ENCODE peak calls at places on chromosomes 16 and 17, in eight cellular contexts. One of them, this sample, is unnamed.
A peak's percentile ranks its signal among the peaks of the same experiment; 100 is the strongest.

GRCh38 chr17:49589556-49589885 is 13.8 kb downstream of the NXPH3 start:
- DNase-seq in activated T-helper 2 cell treated with anti-CD3 and anti-CD28 coated beads, Interferon-gamma antibody, Interleukin-2, Interleukin-4, amounts not matched to agents 10 μg/mL and 5 μg/mL and 100 μg/mL, durations not matched to agents 14 hours and 24 hours and 36 hours: no peak
- DNase-seq in NCI-H510A treated with DMSO at 0.1 percent for 48 hours: no peak
- DNase-seq in iPS-NIHi11: no peak
- DNase-seq in islet precursor cell: no peak
- DNase-seq in KBM-7: no peak
- DNase-seq in thyroid gland: no peak
- DNase-seq in stimulated activated CD4-positive, alpha-beta T cell treated with anti-CD3 and anti-CD28 coated beads, Interleukin-4, amount 100 ng/mL, for 24 hours: no peak
- DNase-seq in this sample: no peak

GRCh38 chr16:46947900-46948547 is 25.4 kb downstream of the DNAJA2 start:
- DNase-seq in activated T-helper 2 cell treated with anti-CD3 and anti-CD28 coated beads, Interferon-gamma antibody, Interleukin-2, Interleukin-4, amounts not matched to agents 10 μg/mL and 5 μg/mL and 100 μg/mL, durations not matched to agents 14 hours and 24 hours and 36 hours: no peak
- DNase-seq in NCI-H510A treated with DMSO at 0.1 percent for 48 hours: peak; percentile 21
- DNase-seq in iPS-NIHi11: peak; percentile 46
- DNase-seq in islet precursor cell: no peak
- DNase-seq in KBM-7: peak; percentile 76
- DNase-seq in thyroid gland: peak; percentile 7
- DNase-seq in stimulated activated CD4-positive, alpha-beta T cell treated with anti-CD3 and anti-CD28 coated beads, Interleukin-4, amount 100 ng/mL, for 24 hours: peak; percentile 49
- DNase-seq in this sample: peak; percentile 60

GRCh38 chr17:77831497-77832179 is 126.9 kb upstream of the TNRC6C start:
- DNase-seq in activated T-helper 2 cell treated with anti-CD3 and anti-CD28 coated beads, Interferon-gamma antibody, Interleukin-2, Interleukin-4, amounts not matched to agents 10 μg/mL and 5 μg/mL and 100 μg/mL, durations not matched to agents 14 hours and 24 hours and 36 hours: no peak
- DNase-seq in NCI-H510A treated with DMSO at 0.1 percent for 48 hours: no peak
- DNase-seq in iPS-NIHi11: no peak
- DNase-seq in islet precursor cell: peak; percentile 71
- DNase-seq in KBM-7: no peak
- DNase-seq in thyroid gland: no peak
- DNase-seq in stimulated activated CD4-positive, alpha-beta T cell treated with anti-CD3 and anti-CD28 coated beads, Interleukin-4, amount 100 ng/mL, for 24 hours: no peak
- DNase-seq in this sample: no peak

GRCh38 chr16:49457196-49457595 is 83.6 kb downstream of the C16orf78 start:
- DNase-seq in activated T-helper 2 cell treated with anti-CD3 and anti-CD28 coated beads, Interferon-gamma antibody, Interleukin-2, Interleukin-4, amounts not matched to agents 10 μg/mL and 5 μg/mL and 100 μg/mL, durations not matched to agents 14 hours and 24 hours and 36 hours: no peak
- DNase-seq in NCI-H510A treated with DMSO at 0.1 percent for 48 hours: no peak
- DNase-seq in iPS-NIHi11: no peak
- DNase-seq in islet precursor cell: peak; percentile 35
- DNase-seq in KBM-7: no peak
- DNase-seq in thyroid gland: no peak
- DNase-seq in stimulated activated CD4-positive, alpha-beta T cell treated with anti-CD3 and anti-CD28 coated beads, Interleukin-4, amount 100 ng/mL, for 24 hours: no peak
- DNase-seq in this sample: no peak

GRCh38 chr17:45895304-45895968 is 1.1 kb downstream of the MAPT start:
- DNase-seq in activated T-helper 2 cell treated with anti-CD3 and anti-CD28 coated beads, Interferon-gamma antibody, Interleukin-2, Interleukin-4, amounts not matched to agents 10 μg/mL and 5 μg/mL and 100 μg/mL, durations not matched to agents 14 hours and 24 hours and 36 hours: peak; percentile 10
- DNase-seq in NCI-H510A treated with DMSO at 0.1 percent for 48 hours: peak; percentile 12
- DNase-seq in iPS-NIHi11: peak; percentile 56
- DNase-seq in islet precursor cell: no peak
- DNase-seq in KBM-7: no peak
- DNase-seq in thyroid gland: peak; percentile 7
- DNase-seq in stimulated activated CD4-positive, alpha-beta T cell treated with anti-CD3 and anti-CD28 coated beads, Interleukin-4, amount 100 ng/mL, for 24 hours: peak; percentile 10
- DNase-seq in this sample: no peak

GRCh38 chr17:76695059-76695892 is 15.5 kb downstream of the MXRA7 start:
- DNase-seq in activated T-helper 2 cell treated with anti-CD3 and anti-CD28 coated beads, Interferon-gamma antibody, Interleukin-2, Interleukin-4, amounts not matched to agents 10 μg/mL and 5 μg/mL and 100 μg/mL, durations not matched to agents 14 hours and 24 hours and 36 hours: no peak
- DNase-seq in NCI-H510A treated with DMSO at 0.1 percent for 48 hours: no peak
- DNase-seq in iPS-NIHi11: no peak
- DNase-seq in islet precursor cell: no peak
- DNase-seq in KBM-7: no peak
- DNase-seq in thyroid gland: no peak
- DNase-seq in stimulated activated CD4-positive, alpha-beta T cell treated with anti-CD3 and anti-CD28 coated beads, Interleukin-4, amount 100 ng/mL, for 24 hours: no peak
- DNase-seq in this sample: no peak

GRCh38 chr16:81797443-81797842 is 18.4 kb downstream of the PLCG2 start:
- DNase-seq in activated T-helper 2 cell treated with anti-CD3 and anti-CD28 coated beads, Interferon-gamma antibody, Interleukin-2, Interleukin-4, amounts not matched to agents 10 μg/mL and 5 μg/mL and 100 μg/mL, durations not matched to agents 14 hours and 24 hours and 36 hours: no peak
- DNase-seq in NCI-H510A treated with DMSO at 0.1 percent for 48 hours: no peak
- DNase-seq in iPS-NIHi11: no peak
- DNase-seq in islet precursor cell: no peak
- DNase-seq in KBM-7: peak; percentile 74
- DNase-seq in thyroid gland: no peak
- DNase-seq in stimulated activated CD4-positive, alpha-beta T cell treated with anti-CD3 and anti-CD28 coated beads, Interleukin-4, amount 100 ng/mL, for 24 hours: no peak
- DNase-seq in this sample: peak; percentile 31

GRCh38 chr16:11734653-11735043 is 8.0 kb downstream of the TXNDC11 start:
- DNase-seq in activated T-helper 2 cell treated with anti-CD3 and anti-CD28 coated beads, Interferon-gamma antibody, Interleukin-2, Interleukin-4, amounts not matched to agents 10 μg/mL and 5 μg/mL and 100 μg/mL, durations not matched to agents 14 hours and 24 hours and 36 hours: no peak
- DNase-seq in NCI-H510A treated with DMSO at 0.1 percent for 48 hours: no peak
- DNase-seq in iPS-NIHi11: no peak
- DNase-seq in islet precursor cell: no peak
- DNase-seq in KBM-7: no peak
- DNase-seq in thyroid gland: no peak
- DNase-seq in stimulated activated CD4-positive, alpha-beta T cell treated with anti-CD3 and anti-CD28 coated beads, Interleukin-4, amount 100 ng/mL, for 24 hours: no peak
- DNase-seq in this sample: no peak

GRCh38 chr17:79831367-79832210 is 7.7 kb downstream of the CBX4 start:
- DNase-seq in activated T-helper 2 cell treated with anti-CD3 and anti-CD28 coated beads, Interferon-gamma antibody, Interleukin-2, Interleukin-4, amounts not matched to agents 10 μg/mL and 5 μg/mL and 100 μg/mL, durations not matched to agents 14 hours and 24 hours and 36 hours: no peak
- DNase-seq in NCI-H510A treated with DMSO at 0.1 percent for 48 hours: no peak
- DNase-seq in iPS-NIHi11: peak; percentile 49
- DNase-seq in islet precursor cell: peak; percentile 72
- DNase-seq in KBM-7: no peak
- DNase-seq in thyroid gland: peak; percentile 89
- DNase-seq in stimulated activated CD4-positive, alpha-beta T cell treated with anti-CD3 and anti-CD28 coated beads, Interleukin-4, amount 100 ng/mL, for 24 hours: no peak
- DNase-seq in this sample: no peak

GRCh38 chr16:3542601-3543373 is 34.4 kb downstream of the NLRC3 start:
- DNase-seq in activated T-helper 2 cell treated with anti-CD3 and anti-CD28 coated beads, Interferon-gamma antibody, Interleukin-2, Interleukin-4, amounts not matched to agents 10 μg/mL and 5 μg/mL and 100 μg/mL, durations not matched to agents 14 hours and 24 hours and 36 hours: no peak
- DNase-seq in NCI-H510A treated with DMSO at 0.1 percent for 48 hours: no peak
- DNase-seq in iPS-NIHi11: no peak
- DNase-seq in islet precursor cell: no peak
- DNase-seq in KBM-7: no peak
- DNase-seq in thyroid gland: no peak
- DNase-seq in stimulated activated CD4-positive, alpha-beta T cell treated with anti-CD3 and anti-CD28 coated beads, Interleukin-4, amount 100 ng/mL, for 24 hours: no peak
- DNase-seq in this sample: no peak

GRCh38 chr17:5552841-5553240 is 31.5 kb downstream of the NLRP1 start:
- DNase-seq in activated T-helper 2 cell treated with anti-CD3 and anti-CD28 coated beads, Interferon-gamma antibody, Interleukin-2, Interleukin-4, amounts not matched to agents 10 μg/mL and 5 μg/mL and 100 μg/mL, durations not matched to agents 14 hours and 24 hours and 36 hours: no peak
- DNase-seq in NCI-H510A treated with DMSO at 0.1 percent for 48 hours: no peak
- DNase-seq in iPS-NIHi11: no peak
- DNase-seq in islet precursor cell: no peak
- DNase-seq in KBM-7: no peak
- DNase-seq in thyroid gland: no peak
- DNase-seq in stimulated activated CD4-positive, alpha-beta T cell treated with anti-CD3 and anti-CD28 coated beads, Interleukin-4, amount 100 ng/mL, for 24 hours: no peak
- DNase-seq in this sample: peak; percentile 1

GRCh38 chr16:87569601-87570559 is 32.4 kb upstream of the JPH3 start:
- DNase-seq in activated T-helper 2 cell treated with anti-CD3 and anti-CD28 coated beads, Interferon-gamma antibody, Interleukin-2, Interleukin-4, amounts not matched to agents 10 μg/mL and 5 μg/mL and 100 μg/mL, durations not matched to agents 14 hours and 24 hours and 36 hours: no peak
- DNase-seq in NCI-H510A treated with DMSO at 0.1 percent for 48 hours: no peak
- DNase-seq in iPS-NIHi11: no peak
- DNase-seq in islet precursor cell: no peak
- DNase-seq in KBM-7: no peak
- DNase-seq in thyroid gland: no peak
- DNase-seq in stimulated activated CD4-positive, alpha-beta T cell treated with anti-CD3 and anti-CD28 coated beads, Interleukin-4, amount 100 ng/mL, for 24 hours: no peak
- DNase-seq in this sample: no peak

GRCh38 chr17:5608696-5609095 is 24.4 kb upstream of the NLRP1 start:
- DNase-seq in activated T-helper 2 cell treated with anti-CD3 and anti-CD28 coated beads, Interferon-gamma antibody, Interleukin-2, Interleukin-4, amounts not matched to agents 10 μg/mL and 5 μg/mL and 100 μg/mL, durations not matched to agents 14 hours and 24 hours and 36 hours: no peak
- DNase-seq in NCI-H510A treated with DMSO at 0.1 percent for 48 hours: no peak
- DNase-seq in iPS-NIHi11: no peak
- DNase-seq in islet precursor cell: no peak
- DNase-seq in KBM-7: no peak
- DNase-seq in thyroid gland: no peak
- DNase-seq in stimulated activated CD4-positive, alpha-beta T cell treated with anti-CD3 and anti-CD28 coated beads, Interleukin-4, amount 100 ng/mL, for 24 hours: no peak
- DNase-seq in this sample: no peak

GRCh38 chr16:88691924-88692560 is 5.7 kb upstream of the SNAI3 start:
- DNase-seq in activated T-helper 2 cell treated with anti-CD3 and anti-CD28 coated beads, Interferon-gamma antibody, Interleukin-2, Interleukin-4, amounts not matched to agents 10 μg/mL and 5 μg/mL and 100 μg/mL, durations not matched to agents 14 hours and 24 hours and 36 hours: peak; percentile 36
- DNase-seq in NCI-H510A treated with DMSO at 0.1 percent for 48 hours: no peak
- DNase-seq in iPS-NIHi11: no peak
- DNase-seq in islet precursor cell: no peak
- DNase-seq in KBM-7: peak; percentile 89
- DNase-seq in thyroid gland: no peak
- DNase-seq in stimulated activated CD4-positive, alpha-beta T cell treated with anti-CD3 and anti-CD28 coated beads, Interleukin-4, amount 100 ng/mL, for 24 hours: no peak
- DNase-seq in this sample: peak; percentile 62

GRCh38 chr17:73571524-73572130 is 72.6 kb downstream of the SDK2 start:
- DNase-seq in activated T-helper 2 cell treated with anti-CD3 and anti-CD28 coated beads, Interferon-gamma antibody, Interleukin-2, Interleukin-4, amounts not matched to agents 10 μg/mL and 5 μg/mL and 100 μg/mL, durations not matched to agents 14 hours and 24 hours and 36 hours: no peak
- DNase-seq in NCI-H510A treated with DMSO at 0.1 percent for 48 hours: no peak
- DNase-seq in iPS-NIHi11: no peak
- DNase-seq in islet precursor cell: no peak
- DNase-seq in KBM-7: no peak
- DNase-seq in thyroid gland: no peak
- DNase-seq in stimulated activated CD4-positive, alpha-beta T cell treated with anti-CD3 and anti-CD28 coated beads, Interleukin-4, amount 100 ng/mL, for 24 hours: no peak
- DNase-seq in this sample: no peak

GRCh38 chr16:9048302-9048700 is 43.1 kb upstream of the HAPSTR1 start:
- DNase-seq in activated T-helper 2 cell treated with anti-CD3 and anti-CD28 coated beads, Interferon-gamma antibody, Interleukin-2, Interleukin-4, amounts not matched to agents 10 μg/mL and 5 μg/mL and 100 μg/mL, durations not matched to agents 14 hours and 24 hours and 36 hours: no peak
- DNase-seq in NCI-H510A treated with DMSO at 0.1 percent for 48 hours: no peak
- DNase-seq in iPS-NIHi11: no peak
- DNase-seq in islet precursor cell: peak; percentile 57
- DNase-seq in KBM-7: no peak
- DNase-seq in thyroid gland: no peak
- DNase-seq in stimulated activated CD4-positive, alpha-beta T cell treated with anti-CD3 and anti-CD28 coated beads, Interleukin-4, amount 100 ng/mL, for 24 hours: no peak
- DNase-seq in this sample: no peak

GRCh38 chr17:36829676-36830075 is 107.6 kb upstream of the LHX1 start:
- DNase-seq in activated T-helper 2 cell treated with anti-CD3 and anti-CD28 coated beads, Interferon-gamma antibody, Interleukin-2, Interleukin-4, amounts not matched to agents 10 μg/mL and 5 μg/mL and 100 μg/mL, durations not matched to agents 14 hours and 24 hours and 36 hours: no peak
- DNase-seq in NCI-H510A treated with DMSO at 0.1 percent for 48 hours: no peak
- DNase-seq in iPS-NIHi11: no peak
- DNase-seq in islet precursor cell: no peak
- DNase-seq in KBM-7: no peak
- DNase-seq in thyroid gland: no peak
- DNase-seq in stimulated activated CD4-positive, alpha-beta T cell treated with anti-CD3 and anti-CD28 coated beads, Interleukin-4, amount 100 ng/mL, for 24 hours: no peak
- DNase-seq in this sample: no peak

GRCh38 chr17:296906-297690 is 55.5 kb downstream of the RPH3AL start:
- DNase-seq in activated T-helper 2 cell treated with anti-CD3 and anti-CD28 coated beads, Interferon-gamma antibody, Interleukin-2, Interleukin-4, amounts not matched to agents 10 μg/mL and 5 μg/mL and 100 μg/mL, durations not matched to agents 14 hours and 24 hours and 36 hours: no peak
- DNase-seq in NCI-H510A treated with DMSO at 0.1 percent for 48 hours: no peak
- DNase-seq in iPS-NIHi11: no peak
- DNase-seq in islet precursor cell: no peak
- DNase-seq in KBM-7: no peak
- DNase-seq in thyroid gland: no peak
- DNase-seq in stimulated activated CD4-positive, alpha-beta T cell treated with anti-CD3 and anti-CD28 coated beads, Interleukin-4, amount 100 ng/mL, for 24 hours: no peak
- DNase-seq in this sample: no peak

GRCh38 chr17:39564201-39564828 is 43.4 kb downstream of the NEUROD2 start:
- DNase-seq in activated T-helper 2 cell treated with anti-CD3 and anti-CD28 coated beads, Interferon-gamma antibody, Interleukin-2, Interleukin-4, amounts not matched to agents 10 μg/mL and 5 μg/mL and 100 μg/mL, durations not matched to agents 14 hours and 24 hours and 36 hours: no peak
- DNase-seq in NCI-H510A treated with DMSO at 0.1 percent for 48 hours: peak; percentile 20
- DNase-seq in iPS-NIHi11: peak; percentile 88
- DNase-seq in islet precursor cell: peak; percentile 85
- DNase-seq in KBM-7: no peak
- DNase-seq in thyroid gland: no peak
- DNase-seq in stimulated activated CD4-positive, alpha-beta T cell treated with anti-CD3 and anti-CD28 coated beads, Interleukin-4, amount 100 ng/mL, for 24 hours: no peak
- DNase-seq in this sample: no peak

GRCh38 chr17:10698116-10698818 is 873 bp downstream of the ADPRM start:
- DNase-seq in activated T-helper 2 cell treated with anti-CD3 and anti-CD28 coated beads, Interferon-gamma antibody, Interleukin-2, Interleukin-4, amounts not matched to agents 10 μg/mL and 5 μg/mL and 100 μg/mL, durations not matched to agents 14 hours and 24 hours and 36 hours: no peak
- DNase-seq in NCI-H510A treated with DMSO at 0.1 percent for 48 hours: no peak
- DNase-seq in iPS-NIHi11: no peak
- DNase-seq in islet precursor cell: no peak
- DNase-seq in KBM-7: peak; percentile 18
- DNase-seq in thyroid gland: peak; percentile 14
- DNase-seq in stimulated activated CD4-positive, alpha-beta T cell treated with anti-CD3 and anti-CD28 coated beads, Interleukin-4, amount 100 ng/mL, for 24 hours: no peak
- DNase-seq in this sample: peak; percentile 25

GRCh38 chr16:30527635-30528178 is 1.3 kb upstream of the ZNF768 start:
- DNase-seq in activated T-helper 2 cell treated with anti-CD3 and anti-CD28 coated beads, Interferon-gamma antibody, Interleukin-2, Interleukin-4, amounts not matched to agents 10 μg/mL and 5 μg/mL and 100 μg/mL, durations not matched to agents 14 hours and 24 hours and 36 hours: no peak
- DNase-seq in NCI-H510A treated with DMSO at 0.1 percent for 48 hours: peak; percentile 89
- DNase-seq in iPS-NIHi11: no peak
- DNase-seq in islet precursor cell: peak; percentile 91
- DNase-seq in KBM-7: peak; percentile 81
- DNase-seq in thyroid gland: peak; percentile 33
- DNase-seq in stimulated activated CD4-positive, alpha-beta T cell treated with anti-CD3 and anti-CD28 coated beads, Interleukin-4, amount 100 ng/mL, for 24 hours: no peak
- DNase-seq in this sample: no peak

GRCh38 chr16:3546990-3547682 is 30.1 kb downstream of the NLRC3 start:
- DNase-seq in activated T-helper 2 cell treated with anti-CD3 and anti-CD28 coated beads, Interferon-gamma antibody, Interleukin-2, Interleukin-4, amounts not matched to agents 10 μg/mL and 5 μg/mL and 100 μg/mL, durations not matched to agents 14 hours and 24 hours and 36 hours: no peak
- DNase-seq in NCI-H510A treated with DMSO at 0.1 percent for 48 hours: no peak
- DNase-seq in iPS-NIHi11: no peak
- DNase-seq in islet precursor cell: no peak
- DNase-seq in KBM-7: no peak
- DNase-seq in thyroid gland: no peak
- DNase-seq in stimulated activated CD4-positive, alpha-beta T cell treated with anti-CD3 and anti-CD28 coated beads, Interleukin-4, amount 100 ng/mL, for 24 hours: no peak
- DNase-seq in this sample: no peak

GRCh38 chr16:65698943-65699342 is 577.1 kb upstream of the CDH11 start:
- DNase-seq in activated T-helper 2 cell treated with anti-CD3 and anti-CD28 coated beads, Interferon-gamma antibody, Interleukin-2, Interleukin-4, amounts not matched to agents 10 μg/mL and 5 μg/mL and 100 μg/mL, durations not matched to agents 14 hours and 24 hours and 36 hours: no peak
- DNase-seq in NCI-H510A treated with DMSO at 0.1 percent for 48 hours: no peak
- DNase-seq in iPS-NIHi11: no peak
- DNase-seq in islet precursor cell: no peak
- DNase-seq in KBM-7: no peak
- DNase-seq in thyroid gland: no peak
- DNase-seq in stimulated activated CD4-positive, alpha-beta T cell treated with anti-CD3 and anti-CD28 coated beads, Interleukin-4, amount 100 ng/mL, for 24 hours: no peak
- DNase-seq in this sample: no peak

GRCh38 chr16:75806487-75806886 is 80.2 kb upstream of the CPHXL start:
- DNase-seq in activated T-helper 2 cell treated with anti-CD3 and anti-CD28 coated beads, Interferon-gamma antibody, Interleukin-2, Interleukin-4, amounts not matched to agents 10 μg/mL and 5 μg/mL and 100 μg/mL, durations not matched to agents 14 hours and 24 hours and 36 hours: no peak
- DNase-seq in NCI-H510A treated with DMSO at 0.1 percent for 48 hours: no peak
- DNase-seq in iPS-NIHi11: no peak
- DNase-seq in islet precursor cell: no peak
- DNase-seq in KBM-7: no peak
- DNase-seq in thyroid gland: no peak
- DNase-seq in stimulated activated CD4-positive, alpha-beta T cell treated with anti-CD3 and anti-CD28 coated beads, Interleukin-4, amount 100 ng/mL, for 24 hours: no peak
- DNase-seq in this sample: no peak

GRCh38 chr17:4940625-4941021 is 555 bp downstream of the RNF167 start:
- DNase-seq in activated T-helper 2 cell treated with anti-CD3 and anti-CD28 coated beads, Interferon-gamma antibody, Interleukin-2, Interleukin-4, amounts not matched to agents 10 μg/mL and 5 μg/mL and 100 μg/mL, durations not matched to agents 14 hours and 24 hours and 36 hours: peak; percentile 42
- DNase-seq in NCI-H510A treated with DMSO at 0.1 percent for 48 hours: no peak
- DNase-seq in iPS-NIHi11: no peak
- DNase-seq in islet precursor cell: no peak
- DNase-seq in KBM-7: no peak
- DNase-seq in thyroid gland: peak; percentile 18
- DNase-seq in stimulated activated CD4-positive, alpha-beta T cell treated with anti-CD3 and anti-CD28 coated beads, Interleukin-4, amount 100 ng/mL, for 24 hours: peak; percentile 49
- DNase-seq in this sample: peak; percentile 75

GRCh38 chr17:412211-413015 is 59.8 kb upstream of the RPH3AL start:
- DNase-seq in activated T-helper 2 cell treated with anti-CD3 and anti-CD28 coated beads, Interferon-gamma antibody, Interleukin-2, Interleukin-4, amounts not matched to agents 10 μg/mL and 5 μg/mL and 100 μg/mL, durations not matched to agents 14 hours and 24 hours and 36 hours: peak; percentile 65
- DNase-seq in NCI-H510A treated with DMSO at 0.1 percent for 48 hours: peak; percentile 6
- DNase-seq in iPS-NIHi11: no peak
- DNase-seq in islet precursor cell: no peak
- DNase-seq in KBM-7: peak; percentile 71
- DNase-seq in thyroid gland: peak; percentile 55
- DNase-seq in stimulated activated CD4-positive, alpha-beta T cell treated with anti-CD3 and anti-CD28 coated beads, Interleukin-4, amount 100 ng/mL, for 24 hours: peak; percentile 76
- DNase-seq in this sample: peak; percentile 81

GRCh38 chr17:37694734-37695133 is 50.1 kb downstream of the HNF1B start:
- DNase-seq in activated T-helper 2 cell treated with anti-CD3 and anti-CD28 coated beads, Interferon-gamma antibody, Interleukin-2, Interleukin-4, amounts not matched to agents 10 μg/mL and 5 μg/mL and 100 μg/mL, durations not matched to agents 14 hours and 24 hours and 36 hours: no peak
- DNase-seq in NCI-H510A treated with DMSO at 0.1 percent for 48 hours: no peak
- DNase-seq in iPS-NIHi11: no peak
- DNase-seq in islet precursor cell: no peak
- DNase-seq in KBM-7: no peak
- DNase-seq in thyroid gland: no peak
- DNase-seq in stimulated activated CD4-positive, alpha-beta T cell treated with anti-CD3 and anti-CD28 coated beads, Interleukin-4, amount 100 ng/mL, for 24 hours: no peak
- DNase-seq in this sample: no peak

GRCh38 chr16:79069118-79069517 is 531.4 kb downstream of the MAF start:
- DNase-seq in activated T-helper 2 cell treated with anti-CD3 and anti-CD28 coated beads, Interferon-gamma antibody, Interleukin-2, Interleukin-4, amounts not matched to agents 10 μg/mL and 5 μg/mL and 100 μg/mL, durations not matched to agents 14 hours and 24 hours and 36 hours: no peak
- DNase-seq in NCI-H510A treated with DMSO at 0.1 percent for 48 hours: no peak
- DNase-seq in iPS-NIHi11: no peak
- DNase-seq in islet precursor cell: no peak
- DNase-seq in KBM-7: no peak
- DNase-seq in thyroid gland: no peak
- DNase-seq in stimulated activated CD4-positive, alpha-beta T cell treated with anti-CD3 and anti-CD28 coated beads, Interleukin-4, amount 100 ng/mL, for 24 hours: no peak
- DNase-seq in this sample: no peak

GRCh38 chr17:62718420-62718819 is 89.7 kb downstream of the MARCHF10 start:
- DNase-seq in activated T-helper 2 cell treated with anti-CD3 and anti-CD28 coated beads, Interferon-gamma antibody, Interleukin-2, Interleukin-4, amounts not matched to agents 10 μg/mL and 5 μg/mL and 100 μg/mL, durations not matched to agents 14 hours and 24 hours and 36 hours: no peak
- DNase-seq in NCI-H510A treated with DMSO at 0.1 percent for 48 hours: no peak
- DNase-seq in iPS-NIHi11: no peak
- DNase-seq in islet precursor cell: peak; percentile 98
- DNase-seq in KBM-7: no peak
- DNase-seq in thyroid gland: no peak
- DNase-seq in stimulated activated CD4-positive, alpha-beta T cell treated with anti-CD3 and anti-CD28 coated beads, Interleukin-4, amount 100 ng/mL, for 24 hours: peak; percentile 28
- DNase-seq in this sample: no peak

GRCh38 chr16:56667581-56668571 is at the start of gene MT1G:
- DNase-seq in activated T-helper 2 cell treated with anti-CD3 and anti-CD28 coated beads, Interferon-gamma antibody, Interleukin-2, Interleukin-4, amounts not matched to agents 10 μg/mL and 5 μg/mL and 100 μg/mL, durations not matched to agents 14 hours and 24 hours and 36 hours: peak; percentile 40
- DNase-seq in NCI-H510A treated with DMSO at 0.1 percent for 48 hours: peak; percentile 67
- DNase-seq in iPS-NIHi11: no peak
- DNase-seq in islet precursor cell: no peak
- DNase-seq in KBM-7: no peak
- DNase-seq in thyroid gland: peak; percentile 87
- DNase-seq in stimulated activated CD4-positive, alpha-beta T cell treated with anti-CD3 and anti-CD28 coated beads, Interleukin-4, amount 100 ng/mL, for 24 hours: peak; percentile 30
- DNase-seq in this sample: peak; percentile 65

GRCh38 chr17:44115585-44116415 is 7.6 kb downstream of the HDAC5 start:
- DNase-seq in activated T-helper 2 cell treated with anti-CD3 and anti-CD28 coated beads, Interferon-gamma antibody, Interleukin-2, Interleukin-4, amounts not matched to agents 10 μg/mL and 5 μg/mL and 100 μg/mL, durations not matched to agents 14 hours and 24 hours and 36 hours: no peak
- DNase-seq in NCI-H510A treated with DMSO at 0.1 percent for 48 hours: no peak
- DNase-seq in iPS-NIHi11: peak; percentile 72
- DNase-seq in islet precursor cell: peak; percentile 79
- DNase-seq in KBM-7: peak; percentile 69
- DNase-seq in thyroid gland: no peak
- DNase-seq in stimulated activated CD4-positive, alpha-beta T cell treated with anti-CD3 and anti-CD28 coated beads, Interleukin-4, amount 100 ng/mL, for 24 hours: peak; percentile 14
- DNase-seq in this sample: peak; percentile 36

GRCh38 chr16:55678061-55678935 is 22.5 kb downstream of the SLC6A2 start:
- DNase-seq in activated T-helper 2 cell treated with anti-CD3 and anti-CD28 coated beads, Interferon-gamma antibody, Interleukin-2, Interleukin-4, amounts not matched to agents 10 μg/mL and 5 μg/mL and 100 μg/mL, durations not matched to agents 14 hours and 24 hours and 36 hours: no peak
- DNase-seq in NCI-H510A treated with DMSO at 0.1 percent for 48 hours: no peak
- DNase-seq in iPS-NIHi11: no peak
- DNase-seq in islet precursor cell: no peak
- DNase-seq in KBM-7: no peak
- DNase-seq in thyroid gland: no peak
- DNase-seq in stimulated activated CD4-positive, alpha-beta T cell treated with anti-CD3 and anti-CD28 coated beads, Interleukin-4, amount 100 ng/mL, for 24 hours: no peak
- DNase-seq in this sample: no peak

This sample was measured in activated CD8-positive, alpha-beta T cell treated with anti-CD3 and anti-CD28 coated beads, Interleukin-2, amount 10 ng/mL, durations not matched to agents 7 days and 5 days.